ENCODE peak calls at places on chromosomes 11 and 22, in five cellular contexts. D is right atrium auricular region, Y is colonic mucosa, Z is left lung, T is AG09309. F is an unnamed sample.

GRCh38 chr11:44726278-44727113 is at the start of gene TSPAN18:
- DNase-seq in Z (no peak), D (no peak), Y (peak), T (no peak), F (no peak)

GRCh38 chr11:119585038-119585666 is 143.8 kb downstream of the NECTIN1 start:
- DNase-seq in T (no peak), Y (peak), Z (peak), D (no peak), F (no peak)

GRCh38 chr22:23533771-23534191 is 46.3 kb downstream of the IGLL1 start:
- DNase-seq in D (no peak), Z (peak), T (no peak), Y (peak), F (no peak)

GRCh38 chr11:24496728-24497396 is at the start of gene LUZP2:
- DNase-seq in T (no peak), Y (peak), D (no peak), Z (peak), F (peak)

GRCh38 chr11:47553417-47553746 is 450 bp upstream of the CELF1 start:
- DNase-seq in Z (no peak), T (no peak), D (peak), Y (no peak), F (no peak)

GRCh38 chr11:6249822-6250555 is 9.6 kb upstream of the CCKBR start:
- DNase-seq in D (peak), T (peak), Y (peak), Z (peak), F (peak)

GRCh38 chr22:23396362-23397007 is 183.6 kb downstream of the IGLL1 start:
- DNase-seq in Y (no peak), D (no peak), T (no peak), Z (no peak), F (no peak)

GRCh38 chr11:26931248-26931631 is 62.7 kb upstream of the FIBIN start:
- DNase-seq in T (no peak), D (no peak), Y (no peak), Z (no peak), F (no peak)

GRCh38 chr11:8209208-8209807 is 40.5 kb upstream of the RIC3 start:
- DNase-seq in T (no peak), Z (no peak), Y (peak), D (no peak), F (no peak)

GRCh38 chr11:8006349-8006977 is 19.3 kb downstream of the EIF3F start:
- DNase-seq in D (no peak), Z (no peak), T (peak), Y (peak), F (peak)

GRCh38 chr11:8374716-8375115 is 111.0 kb upstream of the LMO1 start:
- DNase-seq in D (no peak), Z (no peak), Y (no peak), T (no peak), F (no peak)

GRCh38 chr11:10349281-10349665 is 44.4 kb downstream of the ADM start:
- DNase-seq in T (no peak), Z (no peak), D (no peak), Y (no peak), F (no peak)

GRCh38 chr11:70861534-70861933 is 390.8 kb downstream of the SHANK2 start:
- DNase-seq in T (no peak), D (no peak), Z (no peak), Y (no peak), F (no peak)

GRCh38 chr22:46956498-46957215 is 194.2 kb downstream of the TBC1D22A start:
- DNase-seq in Z (no peak), D (no peak), Y (no peak), T (no peak), F (no peak)

GRCh38 chr11:60280412-60280811 is at the start of gene MS4A4A:
- DNase-seq in Y (no peak), D (no peak), Z (no peak), T (no peak), F (no peak)

GRCh38 chr11:84215671-84216070 is 929.5 kb upstream of the CCDC90B start:
- DNase-seq in Z (no peak), Y (no peak), D (no peak), T (no peak), F (no peak)

GRCh38 chr22:49197500-49197899 is 630.2 kb downstream of the BRD1 start:
- DNase-seq in T (no peak), Y (no peak), Z (no peak), D (no peak), F (no peak)

GRCh38 chr11:118998822-118999221 is 884 bp downstream of the CENATAC start:
- DNase-seq in Y (no peak), D (no peak), T (peak), Z (no peak), F (peak)

GRCh38 chr11:11620966-11621880 is 582 bp downstream of the GALNT18 start:
- DNase-seq in Y (peak), D (no peak), Z (peak), T (no peak), F (peak)

GRCh38 chr22:24938741-24939341 is 7.7 kb downstream of the LHFPL7 start:
- DNase-seq in Y (peak), D (no peak), T (no peak), Z (no peak), F (no peak)

GRCh38 chr11:115206365-115207022 is 297.7 kb downstream of the CADM1 start:
- DNase-seq in Y (no peak), T (no peak), D (no peak), Z (no peak), F (no peak)

DNA sequence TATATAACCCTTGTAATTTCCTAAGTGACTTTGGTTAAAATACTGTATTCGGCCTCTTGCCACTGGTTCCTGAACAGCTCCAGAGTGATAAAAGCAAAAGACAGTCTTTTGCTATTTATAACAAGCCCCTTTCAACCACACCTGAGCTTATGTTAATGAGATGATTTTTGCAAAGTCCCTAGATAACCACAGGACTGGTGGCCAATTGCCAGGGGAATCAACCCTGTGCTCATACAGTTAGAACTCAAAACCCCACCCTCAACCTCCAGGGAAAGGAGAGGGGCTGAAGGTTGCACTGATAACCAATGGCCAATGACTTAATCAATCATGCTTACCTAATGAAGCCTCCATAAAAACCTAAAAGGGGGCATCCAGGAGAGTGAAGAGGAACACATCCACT is 77.9 kb downstream of the SIK3 start:
- DNase-seq in Y (peak), D (no peak), T (no peak), Z (no peak), F (no peak)
- H3K4me3 ChIP-seq in Y (no peak), D (no peak), T (no peak), Z (no peak), F (no peak)

DNA sequence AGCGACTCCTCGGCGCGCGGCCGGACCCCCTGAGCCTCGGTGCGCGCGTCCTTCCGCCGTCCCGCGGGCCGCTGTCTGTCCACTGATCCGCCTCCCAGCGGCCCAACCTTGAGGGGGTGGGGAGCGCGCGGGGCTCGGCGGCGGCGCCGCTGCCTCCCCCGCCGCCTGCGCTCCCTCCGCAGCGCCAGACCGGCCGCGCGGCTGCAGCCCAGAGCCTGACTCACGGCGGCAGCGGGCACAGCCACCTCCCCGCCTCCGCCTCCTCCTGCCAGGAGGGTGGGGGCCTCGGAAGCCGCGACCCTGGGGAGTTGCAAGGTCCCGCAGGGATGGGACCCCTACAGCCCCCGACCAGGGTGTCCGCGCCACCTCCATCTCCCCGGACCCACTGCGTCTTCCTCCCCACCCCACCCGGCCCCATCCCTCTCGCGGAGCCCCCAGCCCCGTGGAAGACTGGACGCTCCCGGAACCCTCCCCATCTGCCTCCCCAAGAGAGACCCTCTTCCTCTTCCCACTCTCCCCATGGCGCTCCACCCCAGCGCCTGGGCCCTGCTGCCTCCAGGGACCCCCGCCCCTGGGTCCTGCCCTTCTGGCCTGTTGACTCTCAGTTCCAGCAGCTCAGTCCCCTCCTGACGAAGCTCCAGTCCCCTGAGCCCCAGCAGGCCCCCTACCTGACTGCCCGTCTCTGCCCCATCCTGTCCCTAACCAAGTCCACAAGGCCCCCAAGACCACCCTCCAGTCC is 1.2 kb downstream of the IFITM10 start:
- DNase-seq in T (no peak), D (no peak), Z (peak), Y (no peak), F (no peak)
- H3K4me3 ChIP-seq in T (peak), D (peak), Z (no peak), Y (no peak), F (peak)

GRCh38 chr11:86062719-86063118 is 6.2 kb downstream of the PICALM start:
- DNase-seq in Y (no peak), T (no peak), D (no peak), Z (no peak), F (peak)
- H3K4me3 ChIP-seq in Y (no peak), T (no peak), D (no peak), Z (no peak), F (no peak)

GRCh38 chr11:65541093-65542010 is 16.5 kb downstream of the SCYL1 start:
- DNase-seq in Z (no peak), D (no peak), Y (no peak), T (no peak), F (no peak)

GRCh38 chr11:65538915-65539374 is 14.1 kb downstream of the SCYL1 start:
- DNase-seq in Z (no peak), Y (no peak), T (no peak), D (no peak), F (no peak)

GRCh38 chr11:65538232-65538914 is 13.5 kb downstream of the SCYL1 start:
- DNase-seq in T (no peak), D (no peak), Y (no peak), Z (no peak), F (no peak)

GRCh38 chr11:65540290-65541092 is 15.6 kb downstream of the SCYL1 start:
- DNase-seq in T (peak), Y (peak), Z (peak), D (peak), F (peak)

GRCh38 chr11:65539401-65540289 is 14.8 kb downstream of the SCYL1 start:
- DNase-seq in Z (peak), Y (peak), D (no peak), T (no peak), F (no peak)
- H3K4me3 ChIP-seq in Z (peak), Y (peak), D (peak), T (peak), F (peak)

GRCh38 chr22:20297414-20298109 is 22.3 kb downstream of the DGCR6L start:
- DNase-seq in Z (peak), D (no peak), Y (no peak), T (no peak), F (no peak)

GRCh38 chr22:20298803-20299735 is 20.8 kb downstream of the DGCR6L start:
- DNase-seq in T (no peak), Y (peak), Z (peak), D (peak), F (peak)

GRCh38 chr22:20302438-20303228 is 17.2 kb downstream of the DGCR6L start:
- DNase-seq in Y (no peak), T (no peak), Z (peak), D (no peak), F (no peak)

GRCh38 chr22:20298110-20298802 is 21.6 kb downstream of the DGCR6L start:
- DNase-seq in T (no peak), D (no peak), Y (no peak), Z (peak), F (no peak)

GRCh38 chr22:20299736-20300136 is 20.1 kb downstream of the DGCR6L start:
- DNase-seq in Y (no peak), D (no peak), Z (peak), T (no peak), F (no peak)
- H3K4me3 ChIP-seq in Y (peak), D (peak), Z (peak), T (peak), F (no peak)

DNA sequence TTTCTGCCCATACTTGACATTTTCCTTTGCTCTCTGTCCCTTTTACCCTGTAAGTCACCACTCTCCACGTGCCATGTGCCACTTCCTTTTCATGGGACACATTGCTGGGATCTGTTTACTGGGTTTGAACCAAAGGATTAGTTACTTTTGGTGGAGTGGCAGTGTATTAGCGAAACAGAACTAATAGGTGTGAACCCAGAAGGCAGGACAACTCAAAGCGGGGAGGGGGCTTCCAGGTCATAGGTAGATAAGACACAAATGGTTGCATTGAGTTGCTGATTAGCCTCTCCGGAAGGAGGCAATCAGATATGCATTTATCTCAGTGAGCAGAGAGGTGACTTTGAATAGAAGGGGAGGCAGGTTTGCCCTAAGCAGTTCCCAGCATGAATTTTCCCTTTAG is 874 bp upstream of the ZNF202 start:
- DNase-seq in Z (no peak), T (no peak), D (no peak), Y (no peak), F (no peak)
- H3K4me3 ChIP-seq in Z (peak), T (peak), D (peak), Y (peak), F (peak)

GRCh38 chr11:31799794-31800397 is 11.2 kb downstream of the PAX6 start:
- DNase-seq in D (peak), Y (no peak), Z (no peak), T (no peak), F (no peak)
- H3K4me3 ChIP-seq in D (no peak), Y (no peak), Z (no peak), T (no peak), F (no peak)

GRCh38 chr11:133955945-133956421 is 785 bp downstream of the IGSF9B start:
- DNase-seq in D (no peak), T (no peak), Z (peak), Y (no peak), F (no peak)
- H3K4me3 ChIP-seq in D (peak), T (no peak), Z (peak), Y (peak), F (peak)

GRCh38 chr11:62909107-62909894 is 11.9 kb downstream of the CHRM1 start:
- DNase-seq in T (no peak), D (peak), Y (peak), Z (peak), F (peak)
- H3K4me3 ChIP-seq in T (no peak), D (no peak), Y (no peak), Z (no peak), F (no peak)